ENCODE peak calls at places on chromosomes 13 and 19, in six cellular contexts. One of them, this sample, is unnamed. For H3K4me1, the result is how much of the 10 kb centered on the place peaks cover.

GRCh38 chr13:99395436-99395835 is 88.2 kb upstream of the GPR183 start:
- DNase-seq in cardiac muscle cell: no peak
- DNase-seq in tibial nerve: no peak
- DNase-seq in neural progenitor cell: no peak
- DNase-seq in SK-N-SH: no peak
- DNase-seq in K562: no peak
- DNase-seq in this sample: no peak

GRCh38 chr13:28611021-28611420 is 47.9 kb upstream of the POMP start:
- DNase-seq in cardiac muscle cell: no peak
- DNase-seq in tibial nerve: no peak
- DNase-seq in neural progenitor cell: no peak
- DNase-seq in SK-N-SH: no peak
- DNase-seq in K562: no peak
- DNase-seq in this sample: no peak

GRCh38 chr19:43780706-43781525 is at the start of gene KCNN4:
- DNase-seq in cardiac muscle cell: no peak
- DNase-seq in tibial nerve: no peak
- DNase-seq in neural progenitor cell: no peak
- DNase-seq in SK-N-SH: no peak
- DNase-seq in K562: peak
- DNase-seq in this sample: peak

GRCh38 chr19:44653977-44654784 is 10.5 kb downstream of the PVR start:
- DNase-seq in cardiac muscle cell: peak
- DNase-seq in tibial nerve: peak
- DNase-seq in neural progenitor cell: peak
- DNase-seq in SK-N-SH: no peak
- DNase-seq in K562: peak
- DNase-seq in this sample: peak

GRCh38 chr13:76684336-76684735 is 201.9 kb downstream of the KCTD12 start:
- DNase-seq in cardiac muscle cell: no peak
- DNase-seq in tibial nerve: no peak
- DNase-seq in neural progenitor cell: no peak
- DNase-seq in SK-N-SH: no peak
- DNase-seq in K562: no peak
- DNase-seq in this sample: no peak

GRCh38 chr19:10288662-10289166 is 1.0 kb upstream of the ICAM5 start:
- DNase-seq in cardiac muscle cell: peak
- DNase-seq in tibial nerve: no peak
- DNase-seq in neural progenitor cell: peak
- DNase-seq in SK-N-SH: peak
- DNase-seq in K562: peak
- DNase-seq in this sample: no peak

GRCh38 chr13:101346942-101347728 is 69.2 kb downstream of the NALCN start:
- DNase-seq in cardiac muscle cell: no peak
- DNase-seq in tibial nerve: no peak
- DNase-seq in neural progenitor cell: no peak
- DNase-seq in SK-N-SH: no peak
- DNase-seq in K562: no peak
- DNase-seq in this sample: no peak

GRCh38 chr13:94696171-94696570 is 16.2 kb downstream of the SOX21 start:
- DNase-seq in cardiac muscle cell: no peak
- DNase-seq in tibial nerve: no peak
- DNase-seq in neural progenitor cell: no peak
- DNase-seq in SK-N-SH: no peak
- DNase-seq in K562: no peak
- DNase-seq in this sample: no peak

GRCh38 chr19:1244693-1245451 is 3.3 kb downstream of the ATP5F1D start:
- DNase-seq in cardiac muscle cell: no peak
- DNase-seq in tibial nerve: no peak
- DNase-seq in neural progenitor cell: no peak
- DNase-seq in SK-N-SH: no peak
- DNase-seq in K562: no peak
- DNase-seq in this sample: no peak

GRCh38 chr13:102978168-102978567 is 88.0 kb downstream of the SLC10A2 start:
- DNase-seq in cardiac muscle cell: no peak
- DNase-seq in tibial nerve: no peak
- DNase-seq in neural progenitor cell: no peak
- DNase-seq in SK-N-SH: no peak
- DNase-seq in K562: no peak
- DNase-seq in this sample: no peak

GRCh38 chr13:105552078-105552477 is 983.4 kb downstream of the EFNB2 start:
- DNase-seq in cardiac muscle cell: no peak
- DNase-seq in tibial nerve: no peak
- DNase-seq in neural progenitor cell: no peak
- DNase-seq in SK-N-SH: no peak
- DNase-seq in K562: no peak
- DNase-seq in this sample: no peak

GRCh38 chr13:108574856-108575255 is 54.6 kb upstream of the MYO16 start:
- DNase-seq in cardiac muscle cell: no peak
- DNase-seq in tibial nerve: no peak
- DNase-seq in neural progenitor cell: no peak
- DNase-seq in SK-N-SH: no peak
- DNase-seq in K562: no peak
- DNase-seq in this sample: no peak

GRCh38 chr19:58476498-58477015 is 405 bp downstream of the ZNF446 start:
- DNase-seq in cardiac muscle cell: peak
- DNase-seq in tibial nerve: no peak
- DNase-seq in neural progenitor cell: no peak
- DNase-seq in SK-N-SH: peak
- DNase-seq in K562: peak
- DNase-seq in this sample: no peak

GRCh38 chr13:111034811-111035210 is 80.3 kb upstream of the ARHGEF7 start:
- DNase-seq in cardiac muscle cell: no peak
- DNase-seq in tibial nerve: no peak
- DNase-seq in neural progenitor cell: no peak
- DNase-seq in SK-N-SH: no peak
- DNase-seq in K562: no peak
- DNase-seq in this sample: no peak

GRCh38 chr19:7968796-7969559 is 25.5 kb upstream of the TIMM44 start:
- DNase-seq in cardiac muscle cell: no peak
- DNase-seq in tibial nerve: no peak
- DNase-seq in neural progenitor cell: no peak
- DNase-seq in SK-N-SH: no peak
- DNase-seq in K562: no peak
- DNase-seq in this sample: no peak

GRCh38 chr19:5343848-5344247 is 3.2 kb upstream of the PTPRS start:
- DNase-seq in cardiac muscle cell: no peak
- DNase-seq in tibial nerve: no peak
- DNase-seq in neural progenitor cell: no peak
- DNase-seq in SK-N-SH: no peak
- DNase-seq in K562: no peak
- DNase-seq in this sample: no peak

GRCh38 chr13:109211616-109212015 is 574.8 kb downstream of the IRS2 start:
- DNase-seq in cardiac muscle cell: no peak
- DNase-seq in tibial nerve: no peak
- DNase-seq in neural progenitor cell: peak
- DNase-seq in SK-N-SH: peak
- DNase-seq in K562: no peak
- DNase-seq in this sample: no peak

GRCh38 chr13:44108345-44108858 is 228.7 kb downstream of the LACC1 start:
- DNase-seq in cardiac muscle cell: no peak
- DNase-seq in tibial nerve: no peak
- DNase-seq in neural progenitor cell: no peak
- DNase-seq in SK-N-SH: no peak
- DNase-seq in K562: no peak
- DNase-seq in this sample: no peak

GRCh38 chr13:45356966-45357689 is 16.1 kb upstream of the TPT1 start:
- DNase-seq in cardiac muscle cell: no peak
- DNase-seq in tibial nerve: no peak
- DNase-seq in neural progenitor cell: no peak
- DNase-seq in SK-N-SH: no peak
- DNase-seq in K562: no peak
- DNase-seq in this sample: no peak

GRCh38 chr13:47829684-47830083 is 171.4 kb downstream of the SUCLA2 start:
- DNase-seq in cardiac muscle cell: no peak
- DNase-seq in tibial nerve: no peak
- DNase-seq in neural progenitor cell: no peak
- DNase-seq in SK-N-SH: no peak
- DNase-seq in K562: no peak
- DNase-seq in this sample: no peak

GRCh38 chr13:51714663-51715168 is 89.2 kb downstream of the DHRS12 start:
- DNase-seq in cardiac muscle cell: no peak
- DNase-seq in tibial nerve: no peak
- DNase-seq in neural progenitor cell: no peak
- DNase-seq in SK-N-SH: no peak
- DNase-seq in K562: no peak
- DNase-seq in this sample: no peak

GRCh38 chr19:34837262-34837661 is 64.2 kb upstream of the ZNF599 start:
- DNase-seq in cardiac muscle cell: no peak
- DNase-seq in tibial nerve: no peak
- DNase-seq in neural progenitor cell: no peak
- DNase-seq in SK-N-SH: peak
- DNase-seq in K562: no peak
- DNase-seq in this sample: no peak

GRCh38 chr13:34696741-34697140 is 245.3 kb upstream of the NBEA start:
- DNase-seq in cardiac muscle cell: no peak
- DNase-seq in tibial nerve: no peak
- DNase-seq in neural progenitor cell: no peak
- DNase-seq in SK-N-SH: no peak
- DNase-seq in K562: no peak
- DNase-seq in this sample: no peak

GRCh38 chr13:95039415-95039814 is 261.8 kb downstream of the ABCC4 start:
- DNase-seq in cardiac muscle cell: no peak
- DNase-seq in tibial nerve: no peak
- DNase-seq in neural progenitor cell: no peak
- DNase-seq in SK-N-SH: no peak
- DNase-seq in K562: no peak
- DNase-seq in this sample: no peak

GRCh38 chr13:51734786-51735185 is 69.2 kb downstream of the DHRS12 start:
- DNase-seq in cardiac muscle cell: no peak
- DNase-seq in tibial nerve: no peak
- DNase-seq in neural progenitor cell: no peak
- DNase-seq in SK-N-SH: no peak
- DNase-seq in K562: no peak
- DNase-seq in this sample: no peak

GRCh38 chr13:70623260-70623659 is 515.0 kb upstream of the KLHL1 start:
- DNase-seq in cardiac muscle cell: no peak
- DNase-seq in tibial nerve: no peak
- DNase-seq in neural progenitor cell: peak
- DNase-seq in SK-N-SH: peak
- DNase-seq in K562: peak
- DNase-seq in this sample: no peak

GRCh38 chr13:39095500-39095899 is 57.2 kb downstream of the NHLRC3 start:
- DNase-seq in cardiac muscle cell: no peak
- DNase-seq in tibial nerve: no peak
- DNase-seq in neural progenitor cell: no peak
- DNase-seq in SK-N-SH: no peak
- DNase-seq in K562: no peak
- DNase-seq in this sample: no peak

GRCh38 chr13:110726726-110727125 is 13.2 kb downstream of the ING1 start:
- DNase-seq in cardiac muscle cell: no peak
- DNase-seq in tibial nerve: no peak
- DNase-seq in neural progenitor cell: no peak
- DNase-seq in SK-N-SH: no peak
- DNase-seq in K562: no peak
- DNase-seq in this sample: peak

GRCh38 chr13:92681239-92681638 is 545.4 kb upstream of the GPC6 start:
- DNase-seq in cardiac muscle cell: no peak
- DNase-seq in tibial nerve: no peak
- DNase-seq in neural progenitor cell: no peak
- DNase-seq in SK-N-SH: no peak
- DNase-seq in K562: no peak
- DNase-seq in this sample: no peak

GRCh38 chr13:103542648-103543047 is 476.4 kb upstream of the SLC10A2 start:
- DNase-seq in cardiac muscle cell: no peak
- DNase-seq in tibial nerve: no peak
- DNase-seq in neural progenitor cell: no peak
- DNase-seq in SK-N-SH: no peak
- DNase-seq in K562: no peak
- DNase-seq in this sample: no peak

GRCh38 chr13:94009696-94010095 is 469.8 kb downstream of the DCT start:
- DNase-seq in cardiac muscle cell: no peak
- DNase-seq in tibial nerve: no peak
- DNase-seq in neural progenitor cell: no peak
- DNase-seq in SK-N-SH: no peak
- DNase-seq in K562: no peak
- DNase-seq in this sample: no peak

GRCh38 chr19:56537442-56537841 is 1.3 kb upstream of the ZFP28 start:
- DNase-seq in cardiac muscle cell: no peak
- DNase-seq in tibial nerve: no peak
- DNase-seq in neural progenitor cell: no peak
- DNase-seq in SK-N-SH: no peak
- DNase-seq in K562: no peak
- DNase-seq in this sample: no peak
- H3K4me3 ChIP-seq in cardiac muscle cell: no peak
- H3K4me3 ChIP-seq in tibial nerve: no peak
- H3K4me3 ChIP-seq in neural progenitor cell: peak
- H3K4me3 ChIP-seq in SK-N-SH: peak
- H3K4me3 ChIP-seq in K562: no peak
- H3K4me3 ChIP-seq in this sample: peak

GRCh38 chr19:18423258-18424020 is 4.2 kb downstream of the SSBP4 start:
- DNase-seq in cardiac muscle cell: no peak
- DNase-seq in tibial nerve: no peak
- DNase-seq in neural progenitor cell: no peak
- DNase-seq in SK-N-SH: no peak
- DNase-seq in K562: no peak
- DNase-seq in this sample: no peak
- H3K4me1 ChIP-seq in cardiac muscle cell: under half
- H3K4me1 ChIP-seq in tibial nerve: half or more
- H3K4me1 ChIP-seq in neural progenitor cell: under half
- H3K4me1 ChIP-seq in SK-N-SH: under half
- H3K4me1 ChIP-seq in K562: half or more
- H3K4me1 ChIP-seq in this sample: half or more

DNA sequence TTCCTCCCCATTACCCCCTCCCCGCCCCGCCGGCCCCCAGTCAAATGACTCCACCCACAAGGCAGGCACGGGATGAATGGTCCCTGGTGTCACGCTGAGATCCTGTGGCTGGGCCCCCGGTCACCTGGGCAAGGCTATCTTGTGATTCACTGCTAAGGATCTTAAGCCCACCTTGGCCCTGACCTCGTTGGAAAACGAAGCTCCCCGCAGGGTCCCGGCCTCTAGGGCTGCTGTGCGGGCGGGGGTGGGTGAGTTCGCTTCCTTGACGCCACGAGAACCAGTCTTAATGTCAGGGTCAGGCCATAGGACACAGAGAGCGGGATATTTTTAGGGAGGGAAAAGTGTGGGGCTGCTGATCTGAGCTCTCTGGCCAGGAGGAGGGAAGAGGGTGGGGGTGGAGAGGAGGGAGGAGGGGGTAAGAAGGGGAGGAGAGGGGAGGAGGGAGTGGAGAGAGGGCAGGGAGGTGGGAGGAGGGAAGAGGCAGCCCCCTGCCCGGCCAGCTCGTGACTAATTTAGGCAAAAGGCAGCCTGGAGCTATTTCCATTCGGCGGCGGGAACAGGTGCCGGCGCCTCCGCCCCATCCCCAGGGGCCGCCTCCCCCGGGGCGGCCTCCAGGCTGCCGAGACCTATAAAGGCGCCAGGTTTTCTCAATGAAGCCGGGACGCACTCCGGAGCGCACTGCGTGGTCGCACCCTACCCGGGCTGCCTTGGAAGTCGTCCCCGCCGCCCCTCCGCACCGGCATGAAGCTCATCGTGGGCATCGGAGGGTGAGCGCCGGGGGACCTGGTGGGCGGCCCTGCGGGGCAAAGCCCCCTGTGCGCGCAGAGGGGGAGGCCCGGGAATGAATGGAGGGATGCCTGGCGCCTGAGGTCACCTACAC is at the start of gene NMRK2:
- DNase-seq in cardiac muscle cell: peak
- DNase-seq in tibial nerve: no peak
- DNase-seq in neural progenitor cell: peak
- DNase-seq in SK-N-SH: peak
- DNase-seq in K562: peak
- DNase-seq in this sample: no peak
- H3K4me3 ChIP-seq in cardiac muscle cell: peak
- H3K4me3 ChIP-seq in tibial nerve: no peak
- H3K4me3 ChIP-seq in neural progenitor cell: peak
- H3K4me3 ChIP-seq in SK-N-SH: no peak
- H3K4me3 ChIP-seq in K562: no peak
- H3K4me3 ChIP-seq in this sample: no peak

GRCh38 chr13:59533561-59534337 is 630.0 kb downstream of the DIAPH3 start:
- DNase-seq in cardiac muscle cell: no peak
- DNase-seq in tibial nerve: no peak
- DNase-seq in neural progenitor cell: no peak
- DNase-seq in SK-N-SH: no peak
- DNase-seq in K562: no peak
- DNase-seq in this sample: no peak
- H3K4me1 ChIP-seq in cardiac muscle cell: under half
- H3K4me1 ChIP-seq in tibial nerve: under half
- H3K4me1 ChIP-seq in neural progenitor cell: under half
- H3K4me1 ChIP-seq in SK-N-SH: under half
- H3K4me1 ChIP-seq in K562: under half
- H3K4me1 ChIP-seq in this sample: under half

This sample was measured in effector memory CD4-positive, alpha-beta T cell.